ENCODE peak calls at places on chromosomes 7 and 10, in seven cellular contexts. G is colonic mucosa; V is T1000; Q is CD4-positive, alpha-beta memory T cell; K is brain microvascular endothelial cell; W is stimulated activated CD8-positive, alpha-beta memory T cell treated with anti-CD3 and anti-CD28 coated beads, Interleukin-2, amount 100 ng/mL, for 48 hours; R is endothelial cell. H is an unnamed sample.

GRCh38 chr10:43939939-43940810 is 291.5 kb upstream of the ZNF32 start:
- DNase-seq in G (no peak), V (no peak), R (no peak), Q (no peak), W (no peak), K (no peak), H (peak)

GRCh38 chr10:95729323-95730055 is 26.5 kb upstream of the ENTPD1 start:
- DNase-seq in W (no peak), Q (no peak), R (no peak), G (no peak), K (no peak), V (no peak), H (no peak)

GRCh38 chr10:123797813-123798212 is 93.8 kb downstream of the CPXM2 start:
- DNase-seq in W (no peak), K (no peak), Q (no peak), V (no peak), R (no peak), G (peak), H (no peak)

GRCh38 chr7:46162582-46162981 is 241.5 kb upstream of the IGFBP3 start:
- DNase-seq in G (no peak), R (no peak), W (no peak), Q (no peak), K (no peak), V (no peak), H (no peak)

GRCh38 chr10:90112681-90113080 is 411.3 kb downstream of the KIF20B start:
- DNase-seq in V (no peak), Q (no peak), W (no peak), R (no peak), G (no peak), K (peak), H (no peak)

GRCh38 chr7:99928994-99929729 is at the start of gene GJC3:
- DNase-seq in G (peak), Q (peak), R (peak), V (no peak), K (peak), W (peak), H (peak)

GRCh38 chr10:133308431-133309110 is at the start of the genes TUBGCP2 and ZNF511:
- DNase-seq in Q (peak), W (peak), V (peak), G (peak), K (peak), R (peak), H (peak)

GRCh38 chr7:128703605-128704004 is 31.5 kb downstream of the GARIN1A start:
- DNase-seq in K (no peak), G (no peak), Q (no peak), W (no peak), R (no peak), V (no peak), H (no peak)

GRCh38 chr7:124489925-124490324 is 275.7 kb downstream of the GPR37 start:
- DNase-seq in V (no peak), Q (no peak), W (no peak), K (no peak), G (no peak), R (no peak), H (no peak)

GRCh38 chr10:70324951-70325781 is 41.4 kb upstream of the NPFFR1 start:
- DNase-seq in G (no peak), V (no peak), Q (no peak), W (no peak), K (no peak), R (no peak), H (no peak)

GRCh38 chr10:5297466-5297865 is 67.3 kb upstream of the UCN3 start:
- DNase-seq in K (no peak), Q (peak), W (no peak), V (no peak), G (no peak), R (no peak), H (peak)

GRCh38 chr7:41476117-41476803 is 226.6 kb downstream of the INHBA start:
- DNase-seq in R (no peak), V (no peak), Q (no peak), G (no peak), K (no peak), W (no peak), H (no peak)

GRCh38 chr10:10872035-10872673 is 145.5 kb upstream of the CELF2 start:
- DNase-seq in W (no peak), G (no peak), Q (no peak), K (peak), R (peak), V (no peak), H (no peak)

GRCh38 chr7:142567676-142568075 is 181.6 kb upstream of the PRSS1 start:
- DNase-seq in K (no peak), W (no peak), Q (no peak), G (no peak), V (no peak), R (no peak), H (no peak)

GRCh38 chr10:95728535-95728934 is 27.4 kb upstream of the ENTPD1 start:
- DNase-seq in R (no peak), Q (no peak), V (no peak), G (no peak), K (peak), W (no peak), H (no peak)

GRCh38 chr10:660413-660979 is 29.0 kb downstream of the DIP2C start:
- DNase-seq in G (no peak), R (no peak), W (no peak), K (no peak), V (no peak), Q (no peak), H (no peak)

GRCh38 chr7:41979834-41980307 is 257.1 kb downstream of the GLI3 start:
- DNase-seq in Q (no peak), G (no peak), V (no peak), W (no peak), K (peak), R (peak), H (no peak)

GRCh38 chr10:102408728-102409603 is 9.6 kb downstream of the PSD start:
- DNase-seq in W (peak), Q (peak), K (peak), V (no peak), G (no peak), R (no peak), H (no peak)

GRCh38 chr7:27364344-27364758 is 121.7 kb downstream of the EVX1 start:
- DNase-seq in R (no peak), G (peak), V (peak), K (peak), W (no peak), Q (no peak), H (peak)

GRCh38 chr10:19738440-19738839 is 77.8 kb upstream of the PLXDC2 start:
- DNase-seq in W (no peak), V (no peak), G (no peak), K (no peak), R (no peak), Q (no peak), H (no peak)